ENCODE peak calls at places on chromosomes 16 and 17, in six cellular contexts. P, Y, V, Q, R and C are unnamed samples.

GRCh38 chr17:41397003-41397665 is at the start of gene KRT31:
- DNase-seq in V (no peak), P (no peak), R (no peak), Y (no peak), Q (no peak), C (no peak)

GRCh38 chr17:3594056-3594810 is 15.0 kb downstream of the TRPV1 start:
- DNase-seq in Y (no peak), V (peak), P (no peak), R (peak), Q (peak), C (peak)

GRCh38 chr17:29138991-29139682 is 41.1 kb downstream of the MYO18A start:
- DNase-seq in V (no peak), R (no peak), Q (no peak), P (peak), Y (no peak), C (peak)

GRCh38 chr17:7380321-7380720 is 568 bp upstream of the TNK1 start:
- DNase-seq in Q (no peak), Y (peak), P (peak), V (no peak), R (peak), C (peak)

GRCh38 chr17:56121661-56122060 is 31.6 kb upstream of the ANKFN1 start:
- DNase-seq in Q (no peak), Y (no peak), R (no peak), P (no peak), V (no peak), C (no peak)

GRCh38 chr16:68061396-68061795 is 23.8 kb upstream of the NFATC3 start:
- DNase-seq in P (no peak), R (no peak), V (no peak), Q (no peak), Y (no peak), C (no peak)

GRCh38 chr17:81018044-81018802 is 16.7 kb upstream of the BAIAP2 start:
- DNase-seq in V (peak), P (no peak), Q (no peak), Y (peak), R (peak), C (no peak)

GRCh38 chr17:69757794-69758430 is 317.1 kb upstream of the KCNJ16 start:
- DNase-seq in P (no peak), R (peak), Q (no peak), Y (no peak), V (no peak), C (no peak)

GRCh38 chr16:72467157-72467759 is 295.3 kb upstream of the PMFBP1 start:
- DNase-seq in V (peak), R (peak), Q (no peak), Y (no peak), P (no peak), C (peak)

GRCh38 chr17:75799402-75799801 is 14.8 kb downstream of the UNK start:
- DNase-seq in V (no peak), Q (no peak), Y (no peak), P (no peak), R (no peak), C (no peak)

GRCh38 chr17:37743875-37744632 is 805 bp downstream of the HNF1B start:
- DNase-seq in R (no peak), Q (no peak), P (peak), Y (peak), V (no peak), C (no peak)

GRCh38 chr17:6413073-6413472 is 21.8 kb downstream of the AIPL1 start:
- DNase-seq in R (peak), Q (no peak), Y (no peak), P (no peak), V (peak), C (no peak)

GRCh38 chr17:80622170-80622466 is 77.5 kb downstream of the RPTOR start:
- DNase-seq in V (no peak), R (no peak), Q (no peak), P (no peak), Y (no peak), C (no peak)

GRCh38 chr16:3009568-3010390 is 2.9 kb upstream of the CLDN9 start:
- DNase-seq in Q (no peak), V (no peak), R (peak), P (peak), Y (peak), C (no peak)

GRCh38 chr17:28018439-28019070 is 23.9 kb upstream of the NLK start:
- DNase-seq in Q (no peak), V (no peak), R (peak), P (no peak), Y (peak), C (peak)

GRCh38 chr17:62935481-62935880 is 30.6 kb upstream of the TANC2 start:
- DNase-seq in V (no peak), Y (no peak), P (no peak), Q (no peak), R (no peak), C (no peak)

GRCh38 chr17:44360144-44360533 is 3.5 kb downstream of the FAM171A2 start:
- DNase-seq in P (no peak), Q (no peak), R (no peak), V (no peak), Y (no peak), C (no peak)

GRCh38 chr17:81328925-81329278 is 33.8 kb upstream of the SLC38A10 start:
- DNase-seq in P (no peak), V (no peak), Y (no peak), Q (no peak), R (no peak), C (no peak)

GRCh38 chr17:30549864-30550511 is 72.8 kb downstream of the GOSR1 start:
- DNase-seq in P (peak), V (no peak), Q (no peak), Y (no peak), R (no peak), C (no peak)

GRCh38 chr16:81495321-81496234 is 51.0 kb downstream of the CMIP start:
- DNase-seq in Y (no peak), R (no peak), V (peak), Q (no peak), P (peak), C (no peak)

GRCh38 chr17:2239882-2240430 is 63.6 kb downstream of the SMG6 start:
- DNase-seq in Y (no peak), Q (peak), P (peak), R (peak), V (peak), C (peak)

GRCh38 chr16:66295191-66295590 is 71.3 kb upstream of the CDH5 start:
- DNase-seq in Y (no peak), V (no peak), R (no peak), P (peak), Q (no peak), C (no peak)

GRCh38 chr16:1089822-1090619 is 6.0 kb downstream of the C1QTNF8 start:
- DNase-seq in Y (peak), R (no peak), P (peak), Q (no peak), V (no peak), C (peak)
- H3K4me3 ChIP-seq in Y (no peak), R (no peak), P (peak), Q (peak), V (no peak), C (no peak)

DNA sequence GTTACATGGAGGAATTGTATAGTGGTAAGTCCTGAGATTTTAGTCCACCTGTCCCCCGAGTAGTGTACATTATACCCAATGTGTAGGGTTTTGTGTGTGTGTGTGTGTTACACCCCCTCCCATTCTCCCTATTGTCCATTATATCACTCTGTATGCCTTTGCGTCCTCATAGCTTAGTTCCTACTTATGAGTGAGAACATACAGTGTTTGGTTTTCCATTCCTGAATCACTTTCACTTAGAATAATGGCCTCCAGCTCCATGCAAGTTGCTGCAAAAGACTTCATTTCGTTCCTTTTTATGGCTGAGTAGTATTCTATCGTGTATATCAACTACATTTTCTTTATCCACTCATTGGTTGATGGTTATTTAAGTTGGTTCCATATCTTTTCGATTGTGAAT is 635 bp upstream of the FA2H start:
- DNase-seq in P (no peak), V (no peak), Y (no peak), R (no peak), Q (no peak), C (no peak)
- H3K4me3 ChIP-seq in P (peak), V (no peak), Y (no peak), R (no peak), Q (peak), C (peak)

DNA sequence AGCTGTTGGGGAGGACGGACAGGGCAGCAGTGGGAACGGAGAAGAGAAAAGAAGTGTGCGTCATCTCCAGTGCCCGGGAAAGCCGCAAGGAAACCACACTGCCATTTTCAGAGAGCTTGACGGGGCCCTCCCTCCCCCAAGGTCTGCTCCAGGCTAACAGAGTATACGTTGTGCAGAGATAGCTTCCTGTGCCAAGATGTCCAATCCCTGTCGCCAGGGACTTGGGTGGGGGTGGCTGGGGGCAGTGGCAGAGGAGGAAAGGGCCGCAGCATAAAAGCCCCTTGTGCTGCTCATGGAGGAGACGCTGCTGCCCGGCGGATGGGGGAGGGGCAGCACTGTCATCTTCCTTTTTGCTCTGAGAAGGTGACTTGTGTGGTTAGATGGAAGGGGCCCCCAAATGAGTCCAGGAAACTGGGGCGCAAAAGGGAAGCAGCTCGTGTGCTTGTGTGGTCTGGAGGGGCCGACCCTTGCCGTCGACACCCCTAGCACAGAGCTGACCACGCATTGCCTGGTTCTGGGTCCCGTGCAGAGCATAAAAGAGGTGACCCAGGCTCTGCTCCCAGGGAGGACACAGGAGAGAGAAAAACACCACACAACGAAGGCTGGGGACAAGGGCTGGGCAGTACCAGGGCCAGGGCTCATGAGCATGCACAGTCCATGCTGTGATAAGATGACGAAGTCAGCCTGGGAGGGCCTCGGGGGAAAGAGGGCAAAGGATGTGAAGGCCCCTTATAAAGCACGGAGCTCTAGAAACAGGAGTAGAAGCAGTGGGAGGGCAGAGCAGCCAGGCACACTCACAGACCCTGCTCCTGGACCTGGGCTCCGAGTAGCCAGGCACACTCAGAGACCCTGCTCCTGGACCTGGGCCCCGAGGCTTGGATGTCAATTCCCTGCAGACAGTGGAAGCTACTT is 372.6 kb downstream of the SLC39A11 start:
- DNase-seq in R (peak), Q (no peak), P (no peak), V (no peak), Y (no peak), C (no peak)
- H3K4me3 ChIP-seq in R (no peak), Q (no peak), P (no peak), V (no peak), Y (no peak), C (no peak)

GRCh38 chr17:48588074-48588415 is 2.0 kb downstream of the HOXB3 start:
- DNase-seq in Y (no peak), Q (no peak), P (no peak), R (no peak), V (no peak), C (no peak)
- H3K4me3 ChIP-seq in Y (no peak), Q (no peak), P (peak), R (peak), V (no peak), C (no peak)

GRCh38 chr17:40103082-40103741 is 2.8 kb upstream of the NR1D1 start:
- DNase-seq in R (no peak), V (no peak), P (no peak), Q (no peak), Y (no peak), C (no peak)
- H3K4me3 ChIP-seq in R (no peak), V (no peak), P (no peak), Q (no peak), Y (no peak), C (no peak)

GRCh38 chr17:73292031-73292531 is 19.7 kb downstream of the CDC42EP4 start:
- DNase-seq in V (peak), Y (peak), P (peak), Q (no peak), R (peak), C (no peak)

GRCh38 chr17:73289549-73290254 is 22.1 kb downstream of the CDC42EP4 start:
- DNase-seq in V (no peak), R (no peak), P (no peak), Q (no peak), Y (no peak), C (no peak)

GRCh38 chr17:73290399-73291259 is 21.2 kb downstream of the CDC42EP4 start:
- DNase-seq in Y (no peak), R (no peak), V (no peak), Q (no peak), P (no peak), C (no peak)

GRCh38 chr17:73293031-73293430 is 18.8 kb downstream of the CDC42EP4 start:
- DNase-seq in R (no peak), Q (no peak), Y (peak), V (no peak), P (peak), C (no peak)

GRCh38 chr17:73291260-73291801 is 20.5 kb downstream of the CDC42EP4 start:
- DNase-seq in R (peak), P (peak), Y (peak), Q (no peak), V (peak), C (no peak)
- H3K4me3 ChIP-seq in R (no peak), P (peak), Y (no peak), Q (no peak), V (no peak), C (no peak)